ENCODE peak calls at places on chromosomes 16 and 17, in eight cellular contexts. U, H, A, C, I, O, X and B are unnamed samples.

GRCh38 chr17:47990962-47991731 is 20.2 kb downstream of the CDK5RAP3 start:
- DNase-seq in H (no peak), O (no peak), A (no peak), U (no peak), X (no peak), I (peak), C (no peak), B (no peak)

GRCh38 chr17:43701318-43701743 is 39.6 kb upstream of the MEOX1 start:
- DNase-seq in O (no peak), H (no peak), I (no peak), C (no peak), A (peak), U (peak), X (no peak), B (no peak)

GRCh38 chr16:27751676-27752075 is 201.7 kb downstream of the KATNIP start:
- DNase-seq in X (no peak), O (no peak), U (no peak), I (no peak), C (no peak), A (no peak), H (no peak), B (peak)

GRCh38 chr17:74446551-74447500 is 14.9 kb downstream of the GPRC5C start:
- DNase-seq in A (peak), H (no peak), I (no peak), X (no peak), O (no peak), U (no peak), C (peak), B (peak)

GRCh38 chr17:4706121-4706520 is 2.2 kb upstream of the PELP1 start:
- DNase-seq in A (no peak), C (no peak), I (no peak), O (no peak), U (no peak), X (no peak), H (no peak), B (no peak)

GRCh38 chr16:73000020-73000906 is 47.7 kb downstream of the ZFHX3 start:
- DNase-seq in C (peak), U (no peak), A (no peak), X (no peak), H (peak), O (no peak), I (no peak), B (peak)

GRCh38 chr16:56822966-56823739 is 41.9 kb upstream of the SLC12A3 start:
- DNase-seq in C (no peak), A (no peak), U (no peak), X (no peak), I (no peak), O (no peak), H (no peak), B (no peak)

GRCh38 chr16:1429026-1429425 is 1.9 kb upstream of the PERCC1 start:
- DNase-seq in O (no peak), A (no peak), H (no peak), C (no peak), U (no peak), I (no peak), X (no peak), B (peak)

GRCh38 chr16:9787717-9788116 is 394.5 kb downstream of the GRIN2A start:
- DNase-seq in X (no peak), A (no peak), U (peak), O (no peak), I (no peak), H (no peak), C (no peak), B (no peak)

GRCh38 chr17:9837551-9838471 is 12.1 kb downstream of the GLP2R start:
- DNase-seq in H (no peak), O (no peak), X (no peak), U (no peak), I (no peak), C (no peak), A (no peak), B (peak)

GRCh38 chr16:86285938-86286921 is 224.1 kb upstream of the FOXF1 start:
- DNase-seq in O (no peak), I (no peak), X (no peak), A (no peak), U (no peak), C (no peak), H (no peak), B (no peak)

GRCh38 chr16:50331570-50331969 is 37.2 kb downstream of the BRD7 start:
- DNase-seq in X (no peak), O (no peak), H (no peak), I (no peak), U (no peak), A (no peak), C (no peak), B (no peak)

GRCh38 chr17:78419970-78420820 is 41.7 kb downstream of the PGS1 start:
- DNase-seq in A (no peak), U (no peak), C (no peak), H (no peak), I (no peak), O (no peak), X (no peak), B (no peak)

GRCh38 chr16:10325783-10326543 is 59.9 kb upstream of the ATF7IP2 start:
- DNase-seq in A (no peak), O (no peak), I (no peak), H (no peak), C (no peak), X (no peak), U (no peak), B (no peak)

GRCh38 chr16:31484491-31485171 is 1.7 kb downstream of the SLC5A2 start:
- DNase-seq in U (no peak), H (no peak), C (no peak), A (no peak), X (no peak), O (no peak), I (no peak), B (no peak)

GRCh38 chr17:67469208-67469980 is 92.3 kb downstream of the PITPNC1 start:
- DNase-seq in A (peak), H (no peak), O (no peak), X (no peak), U (no peak), I (no peak), C (no peak), B (no peak)

GRCh38 chr17:16486373-16487250 is 5.4 kb downstream of the LRRC75A start:
- DNase-seq in H (peak), X (peak), A (no peak), C (peak), U (no peak), I (peak), O (no peak), B (peak)

GRCh38 chr16:17106243-17106791 is 364.4 kb downstream of the XYLT1 start:
- DNase-seq in H (no peak), A (no peak), O (no peak), X (no peak), I (no peak), U (peak), C (no peak), B (no peak)

GRCh38 chr17:79108870-79109269 is 34.2 kb downstream of the ENGASE start:
- DNase-seq in U (no peak), I (no peak), C (no peak), O (no peak), H (no peak), A (no peak), X (no peak), B (no peak)

GRCh38 chr17:62793919-62794665 is 14.0 kb downstream of the MARCHF10 start:
- DNase-seq in I (no peak), X (no peak), O (no peak), H (no peak), U (no peak), C (no peak), A (no peak), B (no peak)